ENCODE peak calls at places on chromosomes 4 and X, in eight cellular contexts. C is CD8-positive, alpha-beta T cell; E is foreskin fibroblast; I is GM10248; Q is lower lobe of right lung; H is fibroblast of mammary gland; S is RWPE1; G is fibroblast of the aortic adventitia. D is an unnamed sample.

GRCh38 chrX:311156-312129 is 7.2 kb downstream of the GTPBP6 start:
- DNase-seq in S (no peak), I (no peak), C (no peak), E (no peak), G (no peak), H (no peak), Q (peak; percentile 47), D (no peak)

GRCh38 chr4:6032249-6033244 is 14.3 kb upstream of the C4orf50 start:
- DNase-seq in H (no peak), C (no peak), E (no peak), I (no peak), S (no peak), G (peak; percentile 3), Q (no peak), D (no peak)

GRCh38 chrX:72254835-72255234 is 16.0 kb upstream of the ERCC6L start:
- DNase-seq in E (no peak), C (no peak), H (no peak), S (no peak), Q (no peak), G (no peak), I (no peak), D (no peak)

GRCh38 chrX:12360991-12361598 is 222.8 kb downstream of the FRMPD4 start:
- DNase-seq in E (no peak), H (peak; percentile 57), G (peak; percentile 69), I (no peak), C (no peak), S (no peak), Q (no peak), D (no peak)

GRCh38 chrX:133638285-133638684 is 223.0 kb upstream of the GPC4 start:
- DNase-seq in C (no peak), Q (no peak), S (no peak), G (no peak), H (peak; percentile 46), E (no peak), I (no peak), D (no peak)

GRCh38 chr4:156169861-156170260 is 216.2 kb upstream of the CTSO start:
- DNase-seq in S (no peak), Q (no peak), G (peak; percentile 6), C (no peak), H (no peak), I (no peak), E (no peak), D (no peak)

GRCh38 chrX:25519258-25519657 is 503.5 kb upstream of the ARX start:
- DNase-seq in I (no peak), C (no peak), Q (no peak), E (no peak), H (no peak), G (no peak), S (no peak), D (no peak)

GRCh38 chr4:127162741-127163140 is 470.0 kb upstream of the INTU start:
- DNase-seq in C (no peak), G (peak; percentile 22), I (no peak), H (peak; percentile 88), Q (no peak), E (peak; percentile 64), S (no peak), D (no peak)

GRCh38 chr4:98026362-98026761 is 116.9 kb downstream of the STPG2 start:
- DNase-seq in E (no peak), C (no peak), G (no peak), Q (no peak), H (no peak), S (no peak), I (no peak), D (no peak)

GRCh38 chrX:95029571-95029970 is 1355.6 kb downstream of the FAM133A start:
- DNase-seq in G (no peak), E (no peak), H (no peak), Q (no peak), I (no peak), S (no peak), C (no peak), D (no peak)

GRCh38 chrX:154607370-154607769 is 11.7 kb downstream of the CTAG1B start:
- DNase-seq in Q (no peak), H (no peak), I (no peak), E (no peak), S (no peak), C (no peak), G (no peak), D (no peak)

GRCh38 chr4:168856312-168856711 is 153.7 kb downstream of the CBR4 start:
- DNase-seq in G (peak; percentile 86), E (peak; percentile 80), H (peak; percentile 90), Q (no peak), I (no peak), C (no peak), S (no peak), D (no peak)

GRCh38 chr4:88291003-88291402 is 6.6 kb upstream of the PPM1K start:
- DNase-seq in E (no peak), S (peak; percentile 57), H (peak; percentile 50), C (no peak), G (peak; percentile 52), Q (no peak), I (no peak), D (no peak)

GRCh38 chrX:119150163-119151135 is 22.8 kb upstream of the KIAA1210 start:
- DNase-seq in Q (no peak), E (no peak), I (no peak), S (no peak), G (no peak), H (no peak), C (no peak), D (no peak)

GRCh38 chr4:5256416-5256815 is 205.1 kb downstream of the STK32B start:
- DNase-seq in E (no peak), H (no peak), Q (no peak), G (no peak), I (no peak), C (no peak), S (no peak), D (no peak)

GRCh38 chr4:74449571-74450297 is 4.8 kb downstream of the AREG start:
- DNase-seq in Q (no peak), C (no peak), H (peak; percentile 61), G (no peak), E (no peak), S (peak; percentile 58), I (no peak), D (no peak)

GRCh38 chrX:22389544-22390243 is 117.0 kb downstream of the CBLL2 start:
- DNase-seq in H (peak; percentile 92), I (no peak), G (peak; percentile 87), C (no peak), E (peak; percentile 67), Q (no peak), S (peak; percentile 23), D (no peak)

GRCh38 chr4:36244257-36245084 is at the start of gene ARAP2:
- DNase-seq in H (peak; percentile 11), Q (peak; percentile 83), C (peak; percentile 45), G (no peak), E (no peak), I (peak; percentile 82), S (peak; percentile 86), D (peak; percentile 21)

GRCh38 chr4:153138736-153139135 is 65.5 kb upstream of the TRIM2 start:
- DNase-seq in E (no peak), G (no peak), H (no peak), I (no peak), S (no peak), C (no peak), Q (no peak), D (no peak)

DNA sequence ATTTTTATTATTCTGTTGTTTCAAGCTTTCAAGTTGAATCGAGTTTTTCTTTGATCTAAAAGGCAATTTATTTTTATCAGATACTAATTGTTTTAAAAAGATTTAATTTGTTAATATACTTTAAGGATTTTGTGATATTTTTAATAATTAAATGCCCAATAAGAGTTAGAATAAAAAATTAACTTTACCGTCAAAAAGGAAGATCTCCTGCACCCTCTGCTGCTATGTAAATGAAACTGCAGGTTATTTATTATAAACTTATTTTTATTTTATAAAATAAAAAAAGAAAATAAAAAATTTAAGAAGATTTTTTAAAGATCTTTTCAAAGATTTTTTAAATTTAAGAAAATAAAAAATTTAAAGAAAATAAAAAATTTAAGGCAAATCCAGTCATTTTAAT is 166.1 kb downstream of the CCSER1 start:
- DNase-seq in E (no peak), I (no peak), G (peak; percentile 43), S (no peak), H (peak; percentile 32), C (no peak), Q (no peak), D (no peak)
- TF ChIP-seq CTCF in E (peak; percentile 16), I (peak; percentile 35), G (peak; percentile 60), S (no peak), H (peak; percentile 47), C (no peak), Q (peak; percentile 45), D (peak; percentile 51)

DNA sequence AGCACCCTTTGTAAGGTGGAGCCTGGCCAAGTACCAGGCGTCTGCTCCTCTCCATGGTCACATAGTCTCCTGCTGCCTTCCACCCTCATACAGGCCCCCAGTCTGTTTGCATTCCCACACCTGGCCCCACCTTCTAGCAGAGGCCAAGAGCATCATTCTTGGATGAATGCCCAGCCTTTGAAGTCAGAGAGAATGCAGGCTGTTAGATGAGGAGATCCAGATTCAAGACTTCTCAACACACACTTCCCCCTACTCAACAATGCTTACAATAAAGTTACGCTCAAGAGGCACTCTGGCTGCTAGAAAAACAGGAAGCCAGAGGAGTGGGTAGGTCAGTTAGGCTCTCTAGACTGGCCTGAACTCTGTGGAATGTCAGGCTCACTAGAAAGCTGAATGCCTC is 43.3 kb downstream of the SHROOM4 start:
- DNase-seq in H (no peak), C (no peak), G (no peak), Q (peak; percentile 75), S (no peak), E (no peak), I (no peak), D (no peak)
- TF ChIP-seq CTCF in H (no peak), C (no peak), G (no peak), Q (no peak), S (no peak), E (no peak), I (no peak), D (no peak)

GRCh38 chrX:7586126-7586525 is 256.8 kb upstream of the VCX start:
- DNase-seq in H (peak; percentile 47), E (peak; percentile 14), I (peak; percentile 17), S (peak; percentile 5), G (peak; percentile 22), Q (no peak), C (no peak), D (no peak)
- TF ChIP-seq CTCF in H (peak; percentile 55), E (peak; percentile 52), I (peak; percentile 49), S (peak; percentile 11), G (peak; percentile 25), Q (peak; percentile 35), C (no peak), D (peak; percentile 38)

DNA sequence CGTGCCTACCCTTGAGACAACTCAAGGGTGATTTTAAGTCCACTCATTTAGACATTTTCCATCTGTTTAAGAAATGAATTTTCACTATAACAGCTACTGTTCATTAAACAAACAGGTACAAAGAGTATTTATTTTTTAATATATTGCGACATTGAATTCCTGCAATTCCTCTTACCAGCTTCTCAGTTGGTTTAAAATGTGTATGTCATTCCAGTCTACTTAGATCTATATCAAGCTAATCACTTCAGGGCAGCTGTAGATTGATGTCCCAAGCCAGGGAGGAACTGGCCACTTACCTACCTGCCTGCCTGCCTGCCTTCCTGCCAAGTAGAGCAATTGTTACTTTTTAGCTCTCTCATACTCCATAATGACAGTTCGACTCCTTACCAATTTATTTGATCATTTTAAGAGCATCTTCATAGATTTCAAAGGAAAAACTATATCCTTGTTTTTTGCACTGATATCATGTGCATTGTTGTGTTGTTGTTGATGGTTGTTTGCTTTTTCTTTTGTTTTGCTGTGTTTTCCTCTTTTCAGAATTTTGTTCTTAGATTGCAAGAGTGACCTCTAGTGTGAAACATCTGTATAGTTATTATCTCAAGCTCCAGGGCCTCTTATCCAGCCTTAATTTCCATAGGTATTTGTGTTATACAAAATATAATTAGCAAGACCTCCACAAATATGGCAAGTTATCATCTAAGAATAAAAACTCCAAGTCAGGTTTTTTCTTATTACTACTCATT is 120.9 kb upstream of the NRK start:
- DNase-seq in E (no peak), Q (no peak), G (peak; percentile 6), S (peak; percentile 3), H (peak; percentile 46), C (no peak), I (no peak), D (no peak)
- TF ChIP-seq CTCF in E (no peak), Q (no peak), G (peak; percentile 26), S (peak; percentile 10), H (peak; percentile 40), C (no peak), I (no peak), D (peak; percentile 40)

D was measured in D721Med.